ENCODE peak calls at places on chromosomes 12 and 14, in four cellular contexts. Y, Q, L and C are unnamed samples.

GRCh38 chr14:102255401-102256190 is 49.4 kb downstream of the MOK start:
- DNase-seq in Y (peak; percentile 84), L (no peak), Q (no peak), C (no peak)

GRCh38 chr12:46349253-46349652 is 23.3 kb downstream of the SLC38A2 start:
- DNase-seq in Y (no peak), L (no peak), Q (no peak), C (no peak)

GRCh38 chr12:9634177-9634803 is 26.6 kb upstream of the KLRB1 start:
- DNase-seq in Y (peak; percentile 73), Q (peak; percentile 44), L (peak; percentile 16), C (peak; percentile 63)

GRCh38 chr12:32159925-32160324 is 53.3 kb downstream of the BICD1 start:
- DNase-seq in L (no peak), Y (no peak), Q (no peak), C (no peak)

GRCh38 chr14:58848365-58848764 is 210.6 kb downstream of the DACT1 start:
- DNase-seq in L (no peak), Y (no peak), Q (no peak), C (no peak)

GRCh38 chr12:19390208-19390607 is 49.1 kb upstream of the AEBP2 start:
- DNase-seq in Y (no peak), L (no peak), Q (no peak), C (no peak)

GRCh38 chr12:24991209-24992049 is 42.5 kb upstream of the BCAT1 start:
- DNase-seq in Q (peak; percentile 51), Y (peak; percentile 78), L (no peak), C (peak; percentile 63)

GRCh38 chr12:120528861-120529525 is at the start of gene COQ5:
- DNase-seq in L (peak; percentile 90), Q (peak; percentile 80), Y (peak; percentile 86), C (peak; percentile 89)

GRCh38 chr14:64238049-64238448 is 56.1 kb downstream of the ESR2 start:
- DNase-seq in Y (no peak), L (no peak), Q (no peak), C (no peak)

GRCh38 chr14:31465113-31465512 is 7.8 kb upstream of the DTD2 start:
- DNase-seq in Y (peak; percentile 76), L (no peak), Q (no peak), C (no peak)

GRCh38 chr12:78571953-78572352 is 292.6 kb upstream of the SYT1 start:
- DNase-seq in Y (no peak), Q (no peak), L (no peak), C (no peak)

GRCh38 chr14:39734306-39734705 is 302.1 kb upstream of the FBXO33 start:
- DNase-seq in Y (no peak), L (no peak), Q (no peak), C (no peak)

GRCh38 chr12:54300732-54301427 is at the start of gene NFE2:
- DNase-seq in L (peak; percentile 53), Y (peak; percentile 52), Q (no peak), C (no peak)

GRCh38 chr12:78938341-78939084 is 73.9 kb downstream of the SYT1 start:
- DNase-seq in Q (no peak), Y (no peak), L (no peak), C (no peak)

GRCh38 chr12:1911598-1912575 is 6.6 kb downstream of the CACNA2D4 start:
- DNase-seq in Y (no peak), Q (no peak), L (no peak), C (peak; percentile 11)

GRCh38 chr12:16165506-16165905 is 112.0 kb downstream of the SLC15A5 start:
- DNase-seq in Y (peak; percentile 76), L (peak; percentile 22), Q (no peak), C (no peak)

GRCh38 chr12:76020281-76020680 is 11.3 kb downstream of the PHLDA1 start:
- DNase-seq in L (no peak), Q (no peak), Y (peak; percentile 91), C (no peak)

GRCh38 chr12:131408484-131408883 is 302.4 kb upstream of the SFSWAP start:
- DNase-seq in Y (no peak), Q (no peak), L (no peak), C (no peak)

GRCh38 chr14:28745176-28745575 is 21.4 kb upstream of the FOXG1 start:
- DNase-seq in L (no peak), Q (no peak), Y (no peak), C (no peak)

GRCh38 chr12:73863541-73863940 is 674.1 kb upstream of the ATXN7L3B start:
- DNase-seq in L (no peak), Y (peak; percentile 36), Q (no peak), C (no peak)

GRCh38 chr14:101620039-101620788 is 58.9 kb downstream of the DIO3 start:
- DNase-seq in Y (no peak), L (no peak), Q (no peak), C (peak; percentile 9)

GRCh38 chr12:101806280-101806679 is 24.5 kb downstream of the GNPTAB start:
- DNase-seq in Q (no peak), L (no peak), Y (no peak), C (no peak)

GRCh38 chr14:94540031-94540794 is 21.0 kb upstream of the SERPINA4 start:
- DNase-seq in L (no peak), Q (no peak), Y (peak; percentile 64), C (no peak)

GRCh38 chr12:45464699-45465098 is 248.8 kb downstream of the ANO6 start:
- DNase-seq in L (no peak), Y (no peak), Q (no peak), C (no peak)

GRCh38 chr12:6215932-6216494 is 15.8 kb downstream of the CD9 start:
- DNase-seq in L (no peak), Q (no peak), Y (peak; percentile 87), C (no peak)

GRCh38 chr12:48334807-48335206 is 15.9 kb downstream of the ZNF641 start:
- DNase-seq in Q (no peak), Y (no peak), L (no peak), C (no peak)

GRCh38 chr12:122031342-122032216 is 9.9 kb downstream of the BCL7A start:
- DNase-seq in L (peak; percentile 67), Y (peak; percentile 36), Q (peak; percentile 75), C (peak; percentile 70)

GRCh38 chr12:23760495-23760894 is 189.0 kb downstream of the SOX5 start:
- DNase-seq in Y (peak; percentile 20), L (no peak), Q (no peak), C (no peak)

GRCh38 chr12:83700858-83701257 is 1014.2 kb downstream of the TMTC2 start:
- DNase-seq in L (no peak), Q (no peak), Y (no peak), C (no peak)

GRCh38 chr12:63948211-63948610 is 103.7 kb downstream of the SRGAP1 start:
- DNase-seq in Q (no peak), Y (no peak), L (no peak), C (no peak)

DNA sequence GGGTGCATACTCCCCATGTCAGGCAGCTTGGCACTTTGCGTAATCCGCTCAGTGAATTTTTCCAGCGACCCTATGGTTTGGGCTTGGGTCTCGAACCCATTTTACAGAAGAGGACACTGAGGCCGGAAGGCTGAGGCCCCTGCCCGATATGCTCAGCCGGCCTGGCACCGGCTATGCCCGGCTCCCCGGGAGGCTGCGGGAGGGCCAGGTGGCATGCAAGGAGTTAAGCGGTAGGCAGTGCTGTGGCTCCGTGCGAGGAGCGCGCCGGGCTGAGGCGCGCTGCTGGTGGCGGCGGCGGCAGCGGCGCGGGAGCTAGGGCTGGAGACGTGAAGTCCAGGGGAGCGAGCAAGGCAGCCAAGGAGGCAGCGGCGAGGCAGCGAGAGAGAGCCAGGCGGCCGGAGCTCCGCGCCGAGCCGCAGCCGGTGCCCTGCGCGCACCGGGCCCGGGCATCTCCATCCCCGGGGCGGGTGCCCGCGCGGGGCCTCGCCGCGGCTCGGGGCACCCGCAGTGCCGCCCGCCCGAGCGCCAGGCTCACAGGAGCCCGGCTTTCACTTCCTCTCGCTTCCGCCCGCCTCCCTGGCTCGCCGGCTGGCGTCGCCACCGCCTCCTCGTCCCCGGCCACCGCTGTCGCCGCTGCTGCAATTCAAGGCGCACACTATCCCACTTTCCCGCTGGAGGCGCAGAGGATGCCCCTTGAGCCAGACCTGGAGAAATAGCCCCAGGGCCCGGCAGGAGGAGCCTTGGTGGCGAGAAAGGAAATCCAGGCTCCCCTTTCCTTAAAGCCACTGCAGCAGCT is at the start of gene WSCD2:
- DNase-seq in L (peak; percentile 70), Q (peak; percentile 61), Y (peak; percentile 6), C (no peak)
- TF ChIP-seq CTCF in L (peak; percentile 49), Q (no peak), Y (no peak), C (no peak)

DNA sequence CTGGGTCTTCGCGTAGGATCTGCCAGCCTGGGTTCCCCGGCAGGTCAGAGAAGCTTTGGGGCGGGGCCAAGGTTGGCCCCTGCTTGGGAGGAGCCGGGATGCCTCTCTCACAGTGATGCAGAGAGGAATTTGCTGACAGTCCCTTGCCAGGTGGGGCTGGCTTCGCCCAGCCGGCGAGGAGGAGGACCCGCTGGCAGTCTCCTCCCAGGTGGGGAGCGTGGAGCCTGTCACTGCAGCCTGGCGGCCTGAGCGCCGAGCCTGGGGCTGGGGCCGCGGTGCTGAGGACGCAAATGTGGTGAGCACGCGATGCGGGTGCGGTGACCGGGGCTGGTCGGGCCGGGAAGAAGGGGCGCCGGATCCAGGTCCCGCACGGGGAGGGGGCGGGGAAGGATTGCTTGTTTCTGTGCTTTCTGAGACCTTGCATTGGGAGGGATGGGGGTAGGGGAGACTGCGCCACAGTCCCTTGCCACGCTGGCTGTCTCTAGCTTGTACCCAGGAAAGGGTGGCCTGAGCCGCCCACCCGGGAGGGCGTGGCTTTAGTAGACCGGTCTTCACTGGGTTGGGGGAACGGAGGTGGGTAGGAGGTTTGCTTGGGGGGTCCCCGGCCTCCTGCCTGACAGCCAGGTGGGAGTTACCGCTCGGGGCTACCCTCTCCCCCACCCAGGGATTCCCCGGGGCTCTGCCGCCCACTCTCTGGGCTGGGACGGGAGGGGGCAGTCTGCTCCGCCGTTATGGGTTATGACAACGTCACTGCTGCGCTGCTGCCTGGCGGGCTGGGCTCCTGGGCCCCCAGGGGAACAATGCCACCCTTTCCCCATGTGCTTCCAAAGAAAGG is at the start of gene TMEM63C:
- DNase-seq in Y (no peak), L (peak; percentile 55), Q (peak; percentile 67), C (peak; percentile 63)
- TF ChIP-seq CTCF in Y (no peak), L (no peak), Q (no peak), C (no peak)

DNA sequence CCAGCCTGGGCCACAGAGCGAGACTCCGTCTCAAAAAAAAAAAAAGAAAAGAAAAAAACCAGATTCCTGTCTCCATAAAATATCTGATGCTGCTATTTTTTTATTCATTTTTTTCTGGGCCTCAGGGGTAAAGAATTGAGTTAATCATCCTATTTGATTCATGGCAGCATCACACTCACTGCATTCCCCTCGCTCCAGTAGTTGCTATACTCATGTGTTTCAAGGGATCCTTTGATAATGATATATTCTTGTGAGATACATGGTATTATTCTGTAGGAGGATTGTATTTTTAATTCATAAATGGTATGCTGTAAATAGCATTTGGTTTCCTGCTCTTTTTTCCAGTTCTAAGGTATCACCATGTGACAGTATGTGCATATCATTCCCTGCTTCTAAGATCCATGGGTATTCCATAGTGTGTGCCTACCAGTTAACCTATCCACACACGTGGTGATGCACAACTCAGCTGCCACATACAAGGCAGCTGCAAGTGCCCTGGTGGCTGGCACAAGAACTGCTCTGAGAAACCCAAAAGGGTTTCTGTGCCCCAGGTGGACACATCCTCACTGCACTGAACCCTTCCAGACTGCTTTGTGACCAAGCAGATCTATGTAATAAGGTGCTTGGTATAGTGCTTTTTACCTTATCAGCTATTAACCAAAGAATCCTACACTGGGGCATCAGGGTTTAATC is 74.7 kb downstream of the ZFP36L1 start:
- DNase-seq in L (no peak), Y (peak; percentile 65), Q (no peak), C (no peak)
- TF ChIP-seq CTCF in L (peak; percentile 49), Y (peak; percentile 44), Q (peak; percentile 44), C (no peak)

GRCh38 chr12:104059963-104060362 is 4.4 kb upstream of the HCFC2 start:
- DNase-seq in Y (no peak), Q (no peak), L (no peak), C (no peak)

GRCh38 chr12:104064031-104064841 is at the start of gene HCFC2:
- DNase-seq in Y (peak; percentile 89), L (peak; percentile 84), Q (peak; percentile 98), C (peak; percentile 99)

GRCh38 chr12:104064842-104065441 is 611 bp downstream of the HCFC2 start:
- DNase-seq in Y (peak; percentile 24), L (no peak), Q (no peak), C (peak; percentile 21)

GRCh38 chr12:104060791-104061190 is 3.5 kb upstream of the HCFC2 start:
- DNase-seq in L (no peak), Y (no peak), Q (no peak), C (no peak)

GRCh38 chr12:104063712-104064030 is 660 bp upstream of the HCFC2 start:
- DNase-seq in L (no peak), Y (peak; percentile 52), Q (no peak), C (no peak)
- TF ChIP-seq CTCF in L (no peak), Y (no peak), Q (no peak), C (no peak)